ENCODE peak calls at places on chromosomes 13 and 19, in four cellular contexts. K is IMR-90, E is H9, O is mesendoderm. F is an unnamed sample.

GRCh38 chr13:20370815-20371421 is 138.8 kb upstream of the GJB6 start:
- DNase-seq in E (no peak), O (peak), K (no peak), F (no peak)

GRCh38 chr19:35793381-35794165 is 18.2 kb downstream of the ARHGAP33 start:
- DNase-seq in O (no peak), K (no peak), E (no peak), F (no peak)

GRCh38 chr13:105502193-105502592 is 1033.3 kb downstream of the EFNB2 start:
- DNase-seq in O (peak), K (no peak), E (no peak), F (no peak)

GRCh38 chr13:64239372-64239771 is 2823.7 kb upstream of the PCDH20 start:
- DNase-seq in E (no peak), O (peak), K (peak), F (no peak)

GRCh38 chr19:49677901-49678674 is 1.0 kb downstream of the PRMT1 start:
- DNase-seq in E (peak), K (peak), O (peak), F (peak)

GRCh38 chr13:110641055-110642015 is 26.0 kb downstream of the NAXD start:
- DNase-seq in K (peak), E (no peak), O (no peak), F (no peak)

GRCh38 chr19:29666634-29667389 is 1.6 kb downstream of the PLEKHF1 start:
- DNase-seq in O (peak), E (peak), K (peak), F (no peak)

GRCh38 chr19:39070888-39071287 is 13.3 kb upstream of the ACP7 start:
- DNase-seq in O (peak), E (no peak), K (peak), F (no peak)

GRCh38 chr13:71632721-71633120 is 234.3 kb downstream of the DACH1 start:
- DNase-seq in K (no peak), O (no peak), E (no peak), F (no peak)

GRCh38 chr19:43562698-43563241 is 12.6 kb downstream of the XRCC1 start:
- DNase-seq in O (no peak), E (no peak), K (peak), F (no peak)

GRCh38 chr13:59823495-59823894 is 340.2 kb downstream of the DIAPH3 start:
- DNase-seq in O (peak), E (no peak), K (peak), F (no peak)

GRCh38 chr19:49570138-49570856 is 10.1 kb downstream of the NOSIP start:
- DNase-seq in E (peak), K (peak), O (peak), F (peak)

GRCh38 chr13:74443623-74444022 is 309.4 kb upstream of the KLF12 start:
- DNase-seq in K (peak), E (no peak), O (peak), F (no peak)

GRCh38 chr13:67736646-67737420 is 506.7 kb upstream of the PCDH9 start:
- DNase-seq in O (peak), K (peak), E (peak), F (no peak)

DNA sequence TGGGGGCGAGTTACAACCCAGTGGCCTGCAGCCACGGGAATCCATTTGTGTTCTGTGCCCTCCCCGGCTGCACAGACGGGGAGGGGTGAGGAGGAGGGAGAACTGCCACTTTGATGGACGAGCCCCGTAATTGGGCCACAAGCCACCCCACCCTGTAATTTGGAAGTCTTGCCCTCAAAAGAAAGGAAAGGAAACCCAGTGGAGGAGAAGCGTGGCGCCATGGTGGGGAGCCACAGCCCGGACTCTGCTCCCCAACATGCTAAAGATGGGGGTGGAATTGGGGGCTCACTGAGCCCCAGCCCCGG is 18.0 kb downstream of the PRR36 start:
- DNase-seq in E (no peak), O (no peak), K (no peak), F (no peak)
- H4K5ac ChIP-seq in E (no peak), O (no peak), K (no peak), F (no peak)

GRCh38 chr19:41025871-41026270 is 34.8 kb downstream of the CYP2B6 start:
- DNase-seq in K (no peak), E (peak), O (peak), F (peak)

GRCh38 chr19:41030651-41031050 is 39.6 kb downstream of the CYP2B6 start:
- DNase-seq in O (peak), E (no peak), K (no peak), F (no peak)

GRCh38 chr19:41027273-41027967 is 36.3 kb downstream of the CYP2B6 start:
- DNase-seq in O (no peak), K (no peak), E (no peak), F (no peak)

GRCh38 chr19:41031926-41032325 is 40.8 kb downstream of the CYP2B6 start:
- DNase-seq in O (no peak), E (no peak), K (no peak), F (no peak)

GRCh38 chr19:41029524-41030432 is 38.7 kb downstream of the CYP2B6 start:
- DNase-seq in K (no peak), O (no peak), E (no peak), F (no peak)
- H4K5ac ChIP-seq in K (no peak), O (no peak), E (no peak), F (no peak)

GRCh38 chr19:48296963-48297734 is 27.3 kb downstream of the ZNF114 start:
- DNase-seq in E (peak), K (no peak), O (no peak), F (no peak)

GRCh38 chr19:48295458-48295857 is 25.6 kb downstream of the ZNF114 start:
- DNase-seq in O (no peak), E (no peak), K (no peak), F (no peak)

GRCh38 chr19:48290341-48290922 is 20.6 kb downstream of the ZNF114 start:
- DNase-seq in O (peak), E (peak), K (peak), F (peak)

GRCh38 chr19:48290923-48291700 is 21.2 kb downstream of the ZNF114 start:
- DNase-seq in E (peak), O (peak), K (peak), F (peak)

GRCh38 chr19:48292798-48293197 is 22.9 kb downstream of the ZNF114 start:
- DNase-seq in E (no peak), O (peak), K (peak), F (no peak)
- H4K5ac ChIP-seq in E (no peak), O (no peak), K (no peak), F (peak)

GRCh38 chr13:86856996-86857395 is 814.2 kb upstream of the SLITRK5 start:
- DNase-seq in O (peak), K (peak), E (peak), F (no peak)
- H4K5ac ChIP-seq in O (no peak), K (no peak), E (no peak), F (no peak)

DNA sequence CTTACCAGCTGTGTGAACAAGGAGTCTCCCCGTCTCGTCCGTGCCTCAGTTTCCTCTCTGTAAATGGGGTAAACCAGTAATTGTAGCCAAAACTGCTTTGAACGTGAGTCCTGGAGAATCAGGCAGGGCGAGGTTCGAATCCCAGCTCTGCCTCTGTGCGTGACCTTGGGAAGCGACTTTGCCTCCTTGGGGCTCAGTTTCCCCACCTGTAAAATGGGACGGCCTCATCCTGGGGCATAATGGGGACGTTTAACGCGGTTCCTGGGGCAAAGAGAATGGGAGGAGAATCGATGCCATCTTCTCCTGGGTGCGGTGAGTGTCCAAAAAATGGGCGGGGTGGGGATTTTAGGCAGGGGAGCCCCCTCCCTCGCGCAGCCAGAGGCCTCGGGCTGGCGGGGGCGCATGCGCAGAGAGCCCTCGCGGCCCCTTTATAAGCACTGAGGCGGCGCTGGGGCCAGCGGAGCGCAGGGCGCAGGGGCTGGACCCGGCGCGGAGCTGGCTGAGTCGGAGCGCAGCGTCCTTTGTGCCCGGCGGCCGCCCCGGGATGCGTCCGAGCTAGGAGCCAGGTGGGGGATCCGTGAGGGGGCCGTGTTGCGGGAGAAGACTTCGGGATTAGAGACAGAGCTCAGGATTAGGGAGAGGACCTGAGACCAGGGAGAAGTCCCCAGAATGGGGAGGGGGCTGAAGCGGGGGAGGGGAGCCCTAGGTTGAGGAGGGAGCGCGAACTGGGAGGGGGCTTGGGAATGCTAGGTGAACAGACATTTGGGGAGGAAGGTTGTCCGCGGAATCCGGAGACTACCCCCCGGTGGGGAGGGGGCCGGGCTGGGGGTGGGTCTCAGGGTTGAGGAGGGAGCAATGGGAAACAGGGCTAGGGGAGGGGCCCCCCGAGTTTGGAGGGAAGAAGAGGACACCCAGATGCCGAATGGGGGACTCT is at the start of gene NCAN:
- DNase-seq in O (peak), E (peak), K (no peak), F (peak)
- H4K5ac ChIP-seq in O (no peak), E (no peak), K (no peak), F (no peak)

DNA sequence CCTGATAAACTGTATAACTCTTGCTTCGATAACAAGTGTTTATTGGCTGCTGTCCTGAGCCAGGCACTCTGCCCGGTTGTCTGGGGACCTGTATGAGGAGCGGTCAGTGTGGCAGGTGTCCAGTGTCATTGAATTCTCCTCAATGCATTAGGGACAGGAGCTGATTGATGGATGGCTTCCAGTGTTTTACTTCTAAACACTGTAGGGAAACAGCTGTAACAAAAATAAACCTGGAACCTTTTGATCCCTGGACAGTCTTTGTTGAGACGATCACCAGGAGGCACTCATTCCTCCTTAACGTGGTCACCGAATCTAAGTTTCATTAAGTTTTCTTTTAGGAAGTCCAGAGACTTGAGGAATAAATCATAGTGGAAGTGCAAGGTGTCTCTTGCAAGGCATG is 17.9 kb downstream of the UBAC2 start:
- DNase-seq in O (no peak), K (peak), E (no peak), F (no peak)
- H4K5ac ChIP-seq in O (no peak), K (no peak), E (no peak), F (no peak)

GRCh38 chr19:14054099-14054498 is 7.8 kb downstream of the PALM3 start:
- DNase-seq in K (no peak), O (no peak), E (no peak), F (no peak)

GRCh38 chr19:14053500-14053899 is 8.4 kb downstream of the PALM3 start:
- DNase-seq in O (no peak), E (no peak), K (no peak), F (no peak)

GRCh38 chr19:14055396-14055795 is 6.5 kb downstream of the PALM3 start:
- DNase-seq in K (no peak), E (no peak), O (no peak), F (no peak)

GRCh38 chr19:14056069-14056666 is 5.7 kb downstream of the PALM3 start:
- DNase-seq in O (no peak), E (no peak), K (no peak), F (no peak)

GRCh38 chr19:14054721-14055120 is 7.2 kb downstream of the PALM3 start:
- DNase-seq in O (no peak), K (no peak), E (no peak), F (no peak)
- H4K5ac ChIP-seq in O (no peak), K (no peak), E (no peak), F (no peak)

GRCh38 chr19:2556221-2557092 is 80.5 kb downstream of the GADD45B start:
- DNase-seq in O (no peak), K (no peak), E (no peak), F (no peak)
- H4K5ac ChIP-seq in O (no peak), K (no peak), E (peak), F (no peak)

GRCh38 chr13:78426183-78426582 is 177.2 kb downstream of the POU4F1 start:
- DNase-seq in E (no peak), K (no peak), O (no peak), F (no peak)

GRCh38 chr13:78430811-78431210 is 172.5 kb downstream of the POU4F1 start:
- DNase-seq in E (no peak), K (no peak), O (no peak), F (no peak)

GRCh38 chr13:78431328-78431727 is 172.0 kb downstream of the POU4F1 start:
- DNase-seq in O (no peak), E (no peak), K (no peak), F (no peak)

GRCh38 chr13:78430166-78430791 is 173.1 kb downstream of the POU4F1 start:
- DNase-seq in O (peak), K (no peak), E (peak), F (no peak)

GRCh38 chr13:78428646-78429045 is 174.7 kb downstream of the POU4F1 start:
- DNase-seq in K (no peak), E (no peak), O (peak), F (no peak)
- H4K5ac ChIP-seq in K (no peak), E (no peak), O (no peak), F (no peak)

F was measured in H1.